ENCODE peak calls at places on chromosomes 4 and X, in six cellular contexts. M is right lobe of liver; A is Caco-2; U is kidney; B is fibroblast of pulmonary artery; G is CD8-positive, alpha-beta T cell. O is an unnamed sample.

GRCh38 chr4:113872426-113873260 is 106.8 kb downstream of the ARSJ start:
- DNase-seq in M (no peak), A (no peak), U (no peak), B (no peak), G (no peak), O (no peak)

GRCh38 chr4:168560184-168560834 is 63.5 kb downstream of the PALLD start:
- DNase-seq in M (no peak), A (no peak), U (no peak), B (no peak), G (no peak), O (peak)

GRCh38 chr4:139833131-139833930 is 167.7 kb downstream of the MGST2 start:
- DNase-seq in M (no peak), A (no peak), U (no peak), B (no peak), G (no peak), O (no peak)

GRCh38 chr4:158906073-158906472 is 137.2 kb downstream of the FNIP2 start:
- DNase-seq in M (no peak), A (no peak), U (no peak), B (no peak), G (no peak), O (peak)

GRCh38 chr4:76354517-76355473 is 48.3 kb downstream of the STBD1 start:
- DNase-seq in M (no peak), A (no peak), U (no peak), B (peak), G (no peak), O (no peak)

GRCh38 chr4:41517747-41518146 is 20.2 kb upstream of the LIMCH1 start:
- DNase-seq in M (no peak), A (no peak), U (no peak), B (no peak), G (no peak), O (no peak)

GRCh38 chr4:110826656-110827055 is 203.8 kb upstream of the PITX2 start:
- DNase-seq in M (no peak), A (peak), U (no peak), B (no peak), G (no peak), O (no peak)

GRCh38 chr4:91519155-91519554 is 784.6 kb upstream of the GRID2 start:
- DNase-seq in M (no peak), A (no peak), U (no peak), B (no peak), G (no peak), O (no peak)

GRCh38 chr4:123606336-123606735 is 209.7 kb downstream of the SPRY1 start:
- DNase-seq in M (no peak), A (no peak), U (no peak), B (no peak), G (no peak), O (no peak)

GRCh38 chr4:24470681-24471622 is 113.4 kb downstream of the DHX15 start:
- DNase-seq in M (peak), A (no peak), U (peak), B (peak), G (no peak), O (peak)

GRCh38 chr4:147733614-147734344 is 1.9 kb downstream of the ARHGAP10 start:
- DNase-seq in M (no peak), A (peak), U (no peak), B (peak), G (no peak), O (peak)

GRCh38 chr4:1305781-1306455 is 16.2 kb downstream of the MAEA start:
- DNase-seq in M (no peak), A (no peak), U (peak), B (no peak), G (no peak), O (peak)

GRCh38 chr4:22969314-22969896 is 276.7 kb downstream of the GBA3 start:
- DNase-seq in M (no peak), A (no peak), U (no peak), B (peak), G (no peak), O (peak)

GRCh38 chr4:2535386-2536192 is 858 bp upstream of the FAM193A start:
- DNase-seq in M (peak), A (peak), U (no peak), B (peak), G (peak), O (peak)

GRCh38 chr4:6105311-6105911 is 87.2 kb upstream of the C4orf50 start:
- DNase-seq in M (no peak), A (no peak), U (no peak), B (no peak), G (no peak), O (no peak)

GRCh38 chrX:40646489-40647306 is 663 bp downstream of the CXorf38 start:
- DNase-seq in M (peak), A (no peak), U (peak), B (peak), G (no peak), O (peak)

GRCh38 chrX:34848281-34848680 is 94.3 kb upstream of the FAM47B start:
- DNase-seq in M (no peak), A (no peak), U (no peak), B (peak), G (no peak), O (peak)

GRCh38 chr4:87092389-87093141 is 127.9 kb downstream of the KLHL8 start:
- DNase-seq in M (peak), A (no peak), U (peak), B (peak), G (no peak), O (peak)

GRCh38 chr4:65120287-65120686 is 550.0 kb downstream of the EPHA5 start:
- DNase-seq in M (no peak), A (no peak), U (no peak), B (no peak), G (no peak), O (no peak)

GRCh38 chr4:110636677-110637407 is 14.0 kb upstream of the PITX2 start:
- DNase-seq in M (no peak), A (peak), U (peak), B (peak), G (no peak), O (no peak)

GRCh38 chr4:71132486-71132885 is 139.0 kb downstream of the DCK start:
- DNase-seq in M (no peak), A (no peak), U (no peak), B (no peak), G (no peak), O (peak)

GRCh38 chr4:187480146-187481145 is 515.1 kb upstream of the ZFP42 start:
- DNase-seq in M (no peak), A (no peak), U (no peak), B (peak), G (no peak), O (peak)

GRCh38 chrX:77899081-77899828 is at the start of gene COX7B:
- DNase-seq in M (no peak), A (peak), U (no peak), B (peak), G (peak), O (peak)

GRCh38 chr4:135192746-135193535 is 991.4 kb upstream of the PABPC4L start:
- DNase-seq in M (no peak), A (no peak), U (no peak), B (peak), G (no peak), O (no peak)

GRCh38 chr4:127843704-127844604 is 36.7 kb upstream of the PLK4 start:
- DNase-seq in M (no peak), A (no peak), U (no peak), B (no peak), G (no peak), O (no peak)

GRCh38 chr4:185966997-185967775 is 101.8 kb upstream of the TLR3 start:
- DNase-seq in M (no peak), A (no peak), U (no peak), B (no peak), G (no peak), O (no peak)

GRCh38 chrX:134875679-134876078 is 115.1 kb upstream of the SMIM10 start:
- DNase-seq in M (no peak), A (no peak), U (no peak), B (no peak), G (no peak), O (no peak)

GRCh38 chrX:107102980-107103379 is 15.6 kb downstream of the RBM41 start:
- DNase-seq in M (no peak), A (no peak), U (no peak), B (peak), G (no peak), O (peak)

GRCh38 chr4:168787801-168788200 is 222.3 kb downstream of the CBR4 start:
- DNase-seq in M (no peak), A (no peak), U (no peak), B (no peak), G (no peak), O (no peak)

DNA sequence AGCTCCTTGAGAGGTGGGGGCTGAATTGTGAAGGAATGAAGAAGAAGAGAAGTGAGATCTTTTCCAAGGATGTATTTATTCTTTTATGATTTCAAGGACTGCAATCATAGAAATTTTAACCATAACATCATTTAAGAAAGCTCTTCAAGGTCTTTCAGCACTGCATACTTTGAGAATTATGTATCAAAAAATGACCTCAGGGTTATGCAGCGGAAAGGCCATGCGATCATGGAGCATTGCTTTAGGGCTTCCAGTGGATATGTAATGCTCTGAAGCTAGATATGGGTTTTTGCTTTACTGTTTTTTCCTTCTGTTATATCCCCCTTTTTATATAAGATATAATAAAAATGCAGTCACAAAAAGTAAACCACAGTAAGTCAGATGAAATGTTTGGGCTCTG is 38.7 kb downstream of the SGMS2 start:
- DNase-seq in M (no peak), A (no peak), U (no peak), B (no peak), G (no peak), O (peak)
- H3K4me3 ChIP-seq in M (no peak), A (no peak), U (no peak), B (no peak), G (no peak), O (no peak)

GRCh38 chr4:40132816-40133215 is 64.0 kb upstream of the RHOH start:
- DNase-seq in M (no peak), A (no peak), U (no peak), B (no peak), G (no peak), O (no peak)
- TF ChIP-seq CTCF in M (no peak), A (no peak), U (no peak), B (no peak), G (no peak), O (no peak)

DNA sequence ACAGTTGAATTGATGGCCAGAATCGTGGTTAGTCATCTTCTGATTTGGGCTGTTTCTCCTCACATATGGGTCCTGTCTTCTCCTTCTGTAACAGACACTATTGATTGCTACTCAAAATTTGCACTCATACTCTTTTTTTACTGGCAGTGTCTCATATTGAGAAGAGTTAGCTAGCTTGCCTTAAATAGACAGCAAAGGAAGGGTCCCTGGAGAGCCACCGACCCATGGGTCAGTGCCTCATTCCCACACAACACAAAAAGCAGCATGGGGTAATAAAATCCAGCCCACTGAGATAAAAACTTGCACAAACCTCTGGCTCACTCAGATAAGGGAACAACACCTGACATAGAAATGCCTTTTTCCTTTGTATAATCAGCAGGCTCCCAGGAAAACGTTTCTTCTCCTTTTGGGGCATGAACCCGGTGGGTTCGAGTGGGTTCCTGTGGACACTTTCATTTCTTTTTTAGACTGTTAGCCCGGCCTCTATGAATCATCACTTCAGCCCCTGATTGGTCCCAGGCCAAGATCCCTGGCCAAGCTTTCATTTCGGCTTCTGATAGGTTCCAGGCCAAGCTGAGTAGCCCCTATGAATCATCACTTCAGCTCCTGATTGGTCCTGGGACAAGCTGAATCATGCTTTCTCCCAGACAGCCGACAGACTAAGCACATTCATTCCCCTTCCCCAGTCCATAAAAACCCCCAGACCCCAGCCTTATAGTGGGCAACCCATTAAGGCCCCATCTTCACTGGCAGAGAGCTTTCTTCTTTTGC is 408.1 kb downstream of the DCAF12L2 start:
- DNase-seq in M (no peak), A (no peak), U (no peak), B (no peak), G (no peak), O (no peak)
- H3K4me3 ChIP-seq in M (no peak), A (no peak), U (no peak), B (no peak), G (no peak), O (no peak)

GRCh38 chr4:89434364-89434988 is 126.9 kb upstream of the GPRIN3 start:
- DNase-seq in M (no peak), A (no peak), U (no peak), B (peak), G (no peak), O (peak)
- TF ChIP-seq CTCF in M (peak), A (peak), U (peak), B (peak), G (peak), O (peak)

DNA sequence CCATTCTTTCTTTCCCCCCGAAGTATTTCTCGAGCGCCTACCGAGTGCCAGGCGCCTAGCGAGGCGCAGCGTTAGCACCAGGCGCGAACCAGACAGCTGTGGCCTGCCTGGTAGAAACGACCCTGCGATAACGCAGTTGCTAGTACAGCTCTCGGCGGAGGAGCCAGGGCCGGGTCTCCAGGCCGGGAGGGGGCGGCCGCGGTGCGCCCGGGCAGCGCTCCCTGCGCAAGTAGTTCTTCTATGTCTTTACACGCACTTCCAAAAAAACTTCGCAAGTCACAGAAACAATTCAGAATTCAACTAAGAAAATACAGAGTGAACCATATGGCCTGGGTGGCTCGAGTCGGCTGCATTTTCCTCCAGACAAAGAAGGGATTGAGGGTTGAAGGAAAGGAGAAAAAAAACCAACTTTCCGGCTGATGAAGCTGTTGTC is 7.0 kb upstream of the NEUROG2 start:
- DNase-seq in M (no peak), A (no peak), U (no peak), B (peak), G (no peak), O (peak)
- H3K4me3 ChIP-seq in M (peak), A (no peak), U (peak), B (peak), G (peak), O (peak)

GRCh38 chrX:48852857-48853256 is 17.4 kb upstream of the PCSK1N start:
- DNase-seq in M (no peak), A (no peak), U (no peak), B (no peak), G (no peak), O (no peak)

DNA sequence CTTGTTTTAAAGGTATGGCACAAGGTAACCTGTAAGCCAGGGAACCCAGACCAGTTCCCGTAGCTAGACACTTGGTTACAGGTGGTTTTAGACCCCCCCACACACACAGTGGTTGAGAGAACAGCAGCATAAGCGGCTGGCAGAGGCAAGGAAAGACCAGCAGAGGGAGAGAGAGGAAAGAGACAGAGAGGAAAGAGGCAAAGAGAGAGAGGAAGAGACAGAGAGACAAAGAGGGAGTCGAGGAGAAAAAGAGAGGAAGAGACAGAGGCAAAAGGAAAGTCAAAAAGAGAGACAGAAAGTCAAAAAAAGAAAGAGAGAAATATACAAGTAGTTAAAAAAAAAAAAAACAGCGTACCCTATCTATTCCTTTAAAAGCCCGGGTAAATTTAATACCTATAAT is 19.5 kb upstream of the PCSK1N start:
- DNase-seq in M (no peak), A (peak), U (no peak), B (peak), G (no peak), O (peak)
- TF ChIP-seq CTCF in M (no peak), A (no peak), U (no peak), B (peak), G (no peak), O (peak)